ENCODE peak calls at places on chromosome 20, in four cellular contexts. T is GM10248, C is IMR-90, W is suprapubic skin. P is an unnamed sample.

GRCh38 chr20:32598606-32599005 is 13.5 kb upstream of the NOL4L start:
- DNase-seq in T (no peak), C (no peak), W (no peak), P (no peak)

GRCh38 chr20:9407805-9408421 is 106.5 kb upstream of the LAMP5 start:
- DNase-seq in W (no peak), T (peak; percentile 54), C (peak; percentile 78), P (peak; percentile 78)

GRCh38 chr20:31758521-31758920 is 19.4 kb downstream of the TPX2 start:
- DNase-seq in W (no peak), C (peak; percentile 35), T (no peak), P (no peak)

GRCh38 chr20:17895641-17896246 is 72.8 kb downstream of the SNX5 start:
- DNase-seq in C (peak; percentile 70), T (peak; percentile 78), W (peak; percentile 84), P (peak; percentile 80)

GRCh38 chr20:59455392-59456341 is 148.7 kb upstream of the PHACTR3 start:
- DNase-seq in C (peak; percentile 10), T (no peak), W (no peak), P (no peak)

GRCh38 chr20:43669332-43669731 is 2.4 kb downstream of the MYBL2 start:
- DNase-seq in T (no peak), C (peak; percentile 62), W (no peak), P (no peak)

GRCh38 chr20:24781061-24781980 is 167.7 kb upstream of the CST7 start:
- DNase-seq in C (peak; percentile 36), T (no peak), W (peak; percentile 48), P (no peak)

GRCh38 chr20:23773127-23773526 is 22.4 kb upstream of the CST1 start:
- DNase-seq in C (no peak), T (no peak), W (no peak), P (no peak)

GRCh38 chr20:38600057-38600456 is 1.6 kb upstream of the ARHGAP40 start:
- DNase-seq in C (no peak), W (no peak), T (no peak), P (no peak)

GRCh38 chr20:21523398-21523868 is 9.6 kb upstream of the NKX2-2 start:
- DNase-seq in T (no peak), C (no peak), W (no peak), P (no peak)

GRCh38 chr20:61951695-61952533 is 113.8 kb downstream of the TAF4 start:
- DNase-seq in C (peak; percentile 28), T (no peak), W (no peak), P (peak; percentile 37)

GRCh38 chr20:44364068-44364467 is 8.6 kb downstream of the HNF4A start:
- DNase-seq in C (no peak), W (no peak), T (no peak), P (no peak)

GRCh38 chr20:34985439-34986310 is 30.0 kb downstream of the MYH7B start:
- DNase-seq in W (no peak), C (no peak), T (no peak), P (no peak)

GRCh38 chr20:42472198-42472597 is 717.5 kb downstream of the PTPRT start:
- DNase-seq in C (no peak), W (no peak), T (no peak), P (no peak)

GRCh38 chr20:37494301-37494700 is 26.7 kb upstream of the NNAT start:
- DNase-seq in W (no peak), T (no peak), C (no peak), P (no peak)

GRCh38 chr20:10672579-10673127 is 1.1 kb downstream of the JAG1 start:
- DNase-seq in C (peak; percentile 67), W (peak; percentile 82), T (peak; percentile 43), P (no peak)

GRCh38 chr20:58673119-58673518 is 19.5 kb upstream of the NPEPL1 start:
- DNase-seq in C (no peak), W (no peak), T (no peak), P (no peak)

GRCh38 chr20:37525810-37526209 is 1.9 kb downstream of the BLCAP start:
- DNase-seq in C (no peak), T (no peak), W (no peak), P (no peak)

GRCh38 chr20:44407402-44408184 is 52.1 kb downstream of the HNF4A start:
- DNase-seq in C (peak; percentile 14), T (no peak), W (no peak), P (no peak)

GRCh38 chr20:44704551-44704971 is 10.6 kb upstream of the CCN5 start:
- DNase-seq in W (no peak), T (no peak), C (peak; percentile 79), P (no peak)

GRCh38 chr20:49361872-49362663 is 84.2 kb upstream of the ZNFX1 start:
- DNase-seq in C (no peak), W (no peak), T (no peak), P (no peak)

GRCh38 chr20:43765933-43766332 is 39.1 kb upstream of the GTSF1L start:
- DNase-seq in C (no peak), W (no peak), T (no peak), P (no peak)

GRCh38 chr20:48149887-48150286 is 364.6 kb upstream of the SULF2 start:
- DNase-seq in W (no peak), T (no peak), C (no peak), P (no peak)

GRCh38 chr20:45470262-45470931 is 844 bp downstream of the WFDC2 start:
- DNase-seq in T (peak; percentile 48), C (no peak), W (no peak), P (no peak)

GRCh38 chr20:41330343-41330720 is 10.3 kb upstream of the LPIN3 start:
- DNase-seq in W (no peak), C (peak; percentile 51), T (no peak), P (no peak)
- TF ChIP-seq CTCF in W (no peak), C (no peak), T (no peak), P (no peak)

GRCh38 chr20:20134941-20135572 is 82.7 kb downstream of the CFAP61 start:
- DNase-seq in W (no peak), T (no peak), C (no peak), P (no peak)

GRCh38 chr20:20136313-20136712 is 84.0 kb downstream of the CFAP61 start:
- DNase-seq in T (no peak), C (no peak), W (no peak), P (no peak)

DNA sequence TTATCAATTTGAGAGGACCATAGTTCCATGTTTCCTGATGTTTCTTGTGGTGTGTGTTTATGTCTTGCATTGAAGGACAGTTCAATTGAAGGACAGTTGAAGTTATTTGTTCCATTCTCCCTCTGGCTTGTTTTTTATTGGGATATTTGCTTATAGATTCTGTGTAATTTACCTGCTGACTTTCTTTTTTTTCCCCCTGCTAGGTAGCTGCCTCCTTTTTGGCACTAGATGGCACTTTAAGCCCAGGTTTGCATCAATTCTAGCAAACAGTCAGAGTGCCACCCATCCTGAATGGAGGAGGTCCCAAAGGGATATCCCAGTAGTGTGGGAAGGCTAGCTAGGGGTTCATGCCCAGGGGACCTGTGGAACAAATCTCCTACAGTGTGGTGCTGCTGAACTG is 78.1 kb downstream of the CFAP61 start:
- DNase-seq in W (no peak), C (no peak), T (no peak), P (no peak)
- TF ChIP-seq CTCF in W (no peak), C (peak; percentile 34), T (peak; percentile 32), P (no peak)

DNA sequence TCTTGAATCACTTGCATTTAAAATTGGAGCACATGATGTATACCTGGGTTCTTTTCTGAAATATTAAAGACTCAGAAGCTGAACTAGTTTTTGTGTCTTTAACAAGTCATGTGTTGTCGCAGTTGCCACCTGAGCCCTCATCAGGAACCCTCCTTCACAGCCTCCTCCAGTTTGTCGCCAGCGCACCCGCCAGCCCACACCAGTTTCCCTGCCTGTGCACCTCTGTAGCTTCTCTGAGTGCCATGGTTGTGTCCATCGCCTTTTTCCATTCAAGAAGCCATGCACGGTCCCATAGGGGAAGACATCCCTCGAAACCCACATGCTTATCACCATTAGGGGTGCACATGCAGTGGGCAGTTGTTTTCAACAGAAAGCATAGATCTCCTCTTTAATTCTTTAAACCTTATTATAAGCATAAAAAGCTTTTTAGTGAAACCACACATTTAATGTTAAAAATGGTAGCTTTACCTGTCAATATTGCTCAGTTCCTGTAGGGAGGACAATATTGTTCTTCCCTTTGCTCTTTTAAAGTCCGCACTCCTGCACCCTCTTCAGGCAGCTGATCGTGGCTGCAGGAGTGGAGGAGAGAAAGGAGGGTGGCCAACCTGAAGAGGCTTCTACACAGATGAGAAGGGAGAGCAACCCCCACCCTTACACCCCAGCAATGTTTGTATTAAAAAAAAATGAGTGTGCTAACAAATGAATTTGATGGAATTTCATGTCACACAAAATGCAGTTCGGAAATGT is 121.9 kb downstream of the CFAP61 start:
- DNase-seq in T (no peak), C (no peak), W (no peak), P (no peak)
- TF ChIP-seq CTCF in T (no peak), C (no peak), W (no peak), P (no peak)

GRCh38 chr20:956330-956951 is 40.3 kb upstream of the ANGPT4 start:
- DNase-seq in W (peak; percentile 75), C (peak; percentile 51), T (peak; percentile 80), P (no peak)

GRCh38 chr20:957544-957943 is 41.4 kb upstream of the ANGPT4 start:
- DNase-seq in C (peak; percentile 1), W (no peak), T (no peak), P (no peak)

GRCh38 chr20:961768-962167 is 40.3 kb downstream of the RSPO4 start:
- DNase-seq in T (no peak), W (no peak), C (no peak), P (no peak)

GRCh38 chr20:959996-960615 is 42.0 kb downstream of the RSPO4 start:
- DNase-seq in T (no peak), C (no peak), W (no peak), P (no peak)

GRCh38 chr20:958936-959815 is 42.9 kb downstream of the RSPO4 start:
- DNase-seq in W (no peak), T (no peak), C (no peak), P (no peak)
- TF ChIP-seq CTCF in W (no peak), T (no peak), C (no peak), P (no peak)

GRCh38 chr20:52540489-52540888 is 348.9 kb upstream of the ZFP64 start:
- DNase-seq in W (no peak), C (no peak), T (no peak), P (no peak)

GRCh38 chr20:52536841-52537400 is 345.3 kb upstream of the ZFP64 start:
- DNase-seq in T (no peak), W (no peak), C (peak; percentile 17), P (no peak)

GRCh38 chr20:52536040-52536439 is 344.5 kb upstream of the ZFP64 start:
- DNase-seq in C (no peak), T (no peak), W (no peak), P (no peak)

DNA sequence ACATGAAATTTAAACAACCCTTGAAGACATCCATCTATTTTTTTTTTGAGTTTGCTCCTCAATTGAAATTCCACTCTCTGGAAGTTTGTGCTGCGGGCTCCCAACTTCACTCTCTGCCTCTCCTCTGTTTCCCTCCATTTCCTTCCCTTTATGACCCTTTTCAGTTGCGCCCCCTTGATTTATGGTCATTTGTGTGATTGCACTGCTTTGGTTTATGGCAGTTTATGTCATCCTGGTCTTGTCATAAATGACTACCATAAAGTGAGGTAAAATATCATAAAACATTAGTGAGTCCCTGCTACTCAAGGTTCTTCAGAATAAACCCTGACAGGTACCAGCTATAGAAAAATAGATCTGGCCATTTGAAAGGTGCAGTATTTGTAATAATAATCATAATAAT is 348.3 kb upstream of the ZFP64 start:
- DNase-seq in W (no peak), C (no peak), T (no peak), P (no peak)
- TF ChIP-seq CTCF in W (no peak), C (no peak), T (no peak), P (no peak)

GRCh38 chr20:50625986-50626677 is 65.2 kb downstream of the RIPOR3 start:
- DNase-seq in C (peak; percentile 39), W (no peak), T (no peak), P (no peak)
- TF ChIP-seq CTCF in C (peak; percentile 78), W (no peak), T (peak; percentile 34), P (peak; percentile 61)